ENCODE peak calls at places on chromosome 11, in ten cellular contexts. One of them, this sample, is unnamed.

GRCh38 chr11:117713676-117714075 is 83.3 kb downstream of the DSCAML1 start:
- DNase-seq in cardiac muscle cell: no peak
- DNase-seq in stimulated activated CD4-positive, alpha-beta T cell treated with anti-CD3 and anti-CD28 coated beads, Interleukin-1b, Interleukin-23, amount 100 ng/mL, for 24 hours: no peak
- DNase-seq in small intestine: peak
- DNase-seq in progenitor cell of endocrine pancreas: no peak
- DNase-seq in astrocyte of the spinal cord: no peak
- DNase-seq in spleen: no peak
- DNase-seq in skeletal muscle cell: no peak
- DNase-seq in activated CD4-positive, alpha-beta T cell treated with anti-CD3 and anti-CD28 coated beads, Interleukin-2, amount 50 U/mL, for 24 hours: no peak
- DNase-seq in MG63: no peak
- DNase-seq in this sample: no peak

GRCh38 chr11:35488117-35488516 is 37.3 kb downstream of the PAMR1 start:
- DNase-seq in cardiac muscle cell: peak
- DNase-seq in stimulated activated CD4-positive, alpha-beta T cell treated with anti-CD3 and anti-CD28 coated beads, Interleukin-1b, Interleukin-23, amount 100 ng/mL, for 24 hours: no peak
- DNase-seq in small intestine: no peak
- DNase-seq in progenitor cell of endocrine pancreas: no peak
- DNase-seq in astrocyte of the spinal cord: no peak
- DNase-seq in spleen: no peak
- DNase-seq in skeletal muscle cell: no peak
- DNase-seq in activated CD4-positive, alpha-beta T cell treated with anti-CD3 and anti-CD28 coated beads, Interleukin-2, amount 50 U/mL, for 24 hours: no peak
- DNase-seq in MG63: no peak
- DNase-seq in this sample: no peak

GRCh38 chr11:11155962-11156815 is 196.9 kb downstream of the CSNK2A3 start:
- DNase-seq in cardiac muscle cell: peak
- DNase-seq in stimulated activated CD4-positive, alpha-beta T cell treated with anti-CD3 and anti-CD28 coated beads, Interleukin-1b, Interleukin-23, amount 100 ng/mL, for 24 hours: peak
- DNase-seq in small intestine: no peak
- DNase-seq in progenitor cell of endocrine pancreas: peak
- DNase-seq in astrocyte of the spinal cord: no peak
- DNase-seq in spleen: no peak
- DNase-seq in skeletal muscle cell: no peak
- DNase-seq in activated CD4-positive, alpha-beta T cell treated with anti-CD3 and anti-CD28 coated beads, Interleukin-2, amount 50 U/mL, for 24 hours: peak
- DNase-seq in MG63: no peak
- DNase-seq in this sample: no peak

GRCh38 chr11:18307461-18308139 is 14.3 kb downstream of the HPS5 start:
- DNase-seq in cardiac muscle cell: no peak
- DNase-seq in stimulated activated CD4-positive, alpha-beta T cell treated with anti-CD3 and anti-CD28 coated beads, Interleukin-1b, Interleukin-23, amount 100 ng/mL, for 24 hours: no peak
- DNase-seq in small intestine: no peak
- DNase-seq in progenitor cell of endocrine pancreas: no peak
- DNase-seq in astrocyte of the spinal cord: no peak
- DNase-seq in spleen: no peak
- DNase-seq in skeletal muscle cell: no peak
- DNase-seq in activated CD4-positive, alpha-beta T cell treated with anti-CD3 and anti-CD28 coated beads, Interleukin-2, amount 50 U/mL, for 24 hours: no peak
- DNase-seq in MG63: no peak
- DNase-seq in this sample: no peak

GRCh38 chr11:131880976-131881375 is 510.6 kb downstream of the NTM start:
- DNase-seq in cardiac muscle cell: no peak
- DNase-seq in stimulated activated CD4-positive, alpha-beta T cell treated with anti-CD3 and anti-CD28 coated beads, Interleukin-1b, Interleukin-23, amount 100 ng/mL, for 24 hours: no peak
- DNase-seq in small intestine: no peak
- DNase-seq in progenitor cell of endocrine pancreas: no peak
- DNase-seq in astrocyte of the spinal cord: no peak
- DNase-seq in spleen: no peak
- DNase-seq in skeletal muscle cell: no peak
- DNase-seq in activated CD4-positive, alpha-beta T cell treated with anti-CD3 and anti-CD28 coated beads, Interleukin-2, amount 50 U/mL, for 24 hours: no peak
- DNase-seq in MG63: no peak
- DNase-seq in this sample: no peak

GRCh38 chr11:117900144-117900651 is 23.7 kb upstream of the FXYD6 start:
- DNase-seq in cardiac muscle cell: no peak
- DNase-seq in stimulated activated CD4-positive, alpha-beta T cell treated with anti-CD3 and anti-CD28 coated beads, Interleukin-1b, Interleukin-23, amount 100 ng/mL, for 24 hours: no peak
- DNase-seq in small intestine: no peak
- DNase-seq in progenitor cell of endocrine pancreas: no peak
- DNase-seq in astrocyte of the spinal cord: no peak
- DNase-seq in spleen: peak
- DNase-seq in skeletal muscle cell: no peak
- DNase-seq in activated CD4-positive, alpha-beta T cell treated with anti-CD3 and anti-CD28 coated beads, Interleukin-2, amount 50 U/mL, for 24 hours: no peak
- DNase-seq in MG63: no peak
- DNase-seq in this sample: no peak

GRCh38 chr11:65108469-65109123 is 3.1 kb upstream of the TM7SF2 start:
- DNase-seq in cardiac muscle cell: no peak
- DNase-seq in stimulated activated CD4-positive, alpha-beta T cell treated with anti-CD3 and anti-CD28 coated beads, Interleukin-1b, Interleukin-23, amount 100 ng/mL, for 24 hours: no peak
- DNase-seq in small intestine: no peak
- DNase-seq in progenitor cell of endocrine pancreas: no peak
- DNase-seq in astrocyte of the spinal cord: no peak
- DNase-seq in spleen: peak
- DNase-seq in skeletal muscle cell: no peak
- DNase-seq in activated CD4-positive, alpha-beta T cell treated with anti-CD3 and anti-CD28 coated beads, Interleukin-2, amount 50 U/mL, for 24 hours: no peak
- DNase-seq in MG63: no peak
- DNase-seq in this sample: peak

GRCh38 chr11:56663386-56663785 is at the start of gene OR5AR1:
- DNase-seq in cardiac muscle cell: no peak
- DNase-seq in stimulated activated CD4-positive, alpha-beta T cell treated with anti-CD3 and anti-CD28 coated beads, Interleukin-1b, Interleukin-23, amount 100 ng/mL, for 24 hours: no peak
- DNase-seq in small intestine: no peak
- DNase-seq in progenitor cell of endocrine pancreas: no peak
- DNase-seq in astrocyte of the spinal cord: no peak
- DNase-seq in spleen: no peak
- DNase-seq in skeletal muscle cell: no peak
- DNase-seq in activated CD4-positive, alpha-beta T cell treated with anti-CD3 and anti-CD28 coated beads, Interleukin-2, amount 50 U/mL, for 24 hours: no peak
- DNase-seq in MG63: no peak
- DNase-seq in this sample: no peak

GRCh38 chr11:118227865-118228785 is 3.3 kb upstream of the JAML start:
- DNase-seq in cardiac muscle cell: no peak
- DNase-seq in stimulated activated CD4-positive, alpha-beta T cell treated with anti-CD3 and anti-CD28 coated beads, Interleukin-1b, Interleukin-23, amount 100 ng/mL, for 24 hours: no peak
- DNase-seq in small intestine: peak
- DNase-seq in progenitor cell of endocrine pancreas: no peak
- DNase-seq in astrocyte of the spinal cord: no peak
- DNase-seq in spleen: no peak
- DNase-seq in skeletal muscle cell: no peak
- DNase-seq in activated CD4-positive, alpha-beta T cell treated with anti-CD3 and anti-CD28 coated beads, Interleukin-2, amount 50 U/mL, for 24 hours: no peak
- DNase-seq in MG63: no peak
- DNase-seq in this sample: no peak

GRCh38 chr11:68525320-68525719 is 64.8 kb downstream of the PPP6R3 start:
- DNase-seq in cardiac muscle cell: no peak
- DNase-seq in stimulated activated CD4-positive, alpha-beta T cell treated with anti-CD3 and anti-CD28 coated beads, Interleukin-1b, Interleukin-23, amount 100 ng/mL, for 24 hours: no peak
- DNase-seq in small intestine: peak
- DNase-seq in progenitor cell of endocrine pancreas: no peak
- DNase-seq in astrocyte of the spinal cord: no peak
- DNase-seq in spleen: no peak
- DNase-seq in skeletal muscle cell: no peak
- DNase-seq in activated CD4-positive, alpha-beta T cell treated with anti-CD3 and anti-CD28 coated beads, Interleukin-2, amount 50 U/mL, for 24 hours: no peak
- DNase-seq in MG63: no peak
- DNase-seq in this sample: no peak

GRCh38 chr11:65546217-65546958 is 11.8 kb downstream of the LTBP3 start:
- DNase-seq in cardiac muscle cell: no peak
- DNase-seq in stimulated activated CD4-positive, alpha-beta T cell treated with anti-CD3 and anti-CD28 coated beads, Interleukin-1b, Interleukin-23, amount 100 ng/mL, for 24 hours: peak
- DNase-seq in small intestine: peak
- DNase-seq in progenitor cell of endocrine pancreas: peak
- DNase-seq in astrocyte of the spinal cord: no peak
- DNase-seq in spleen: peak
- DNase-seq in skeletal muscle cell: no peak
- DNase-seq in activated CD4-positive, alpha-beta T cell treated with anti-CD3 and anti-CD28 coated beads, Interleukin-2, amount 50 U/mL, for 24 hours: peak
- DNase-seq in MG63: no peak
- DNase-seq in this sample: peak

GRCh38 chr11:31026315-31026714 is 343.2 kb downstream of the DCDC1 start:
- DNase-seq in cardiac muscle cell: no peak
- DNase-seq in stimulated activated CD4-positive, alpha-beta T cell treated with anti-CD3 and anti-CD28 coated beads, Interleukin-1b, Interleukin-23, amount 100 ng/mL, for 24 hours: no peak
- DNase-seq in small intestine: no peak
- DNase-seq in progenitor cell of endocrine pancreas: no peak
- DNase-seq in astrocyte of the spinal cord: no peak
- DNase-seq in spleen: no peak
- DNase-seq in skeletal muscle cell: no peak
- DNase-seq in activated CD4-positive, alpha-beta T cell treated with anti-CD3 and anti-CD28 coated beads, Interleukin-2, amount 50 U/mL, for 24 hours: no peak
- DNase-seq in MG63: no peak
- DNase-seq in this sample: no peak

GRCh38 chr11:119166368-119167076 is 2.0 kb upstream of the NLRX1 start:
- DNase-seq in cardiac muscle cell: peak
- DNase-seq in stimulated activated CD4-positive, alpha-beta T cell treated with anti-CD3 and anti-CD28 coated beads, Interleukin-1b, Interleukin-23, amount 100 ng/mL, for 24 hours: no peak
- DNase-seq in small intestine: no peak
- DNase-seq in progenitor cell of endocrine pancreas: no peak
- DNase-seq in astrocyte of the spinal cord: peak
- DNase-seq in spleen: no peak
- DNase-seq in skeletal muscle cell: no peak
- DNase-seq in activated CD4-positive, alpha-beta T cell treated with anti-CD3 and anti-CD28 coated beads, Interleukin-2, amount 50 U/mL, for 24 hours: no peak
- DNase-seq in MG63: peak
- DNase-seq in this sample: no peak

GRCh38 chr11:33893711-33894401 is 2.0 kb upstream of the LMO2 start:
- DNase-seq in cardiac muscle cell: peak
- DNase-seq in stimulated activated CD4-positive, alpha-beta T cell treated with anti-CD3 and anti-CD28 coated beads, Interleukin-1b, Interleukin-23, amount 100 ng/mL, for 24 hours: peak
- DNase-seq in small intestine: no peak
- DNase-seq in progenitor cell of endocrine pancreas: no peak
- DNase-seq in astrocyte of the spinal cord: no peak
- DNase-seq in spleen: peak
- DNase-seq in skeletal muscle cell: no peak
- DNase-seq in activated CD4-positive, alpha-beta T cell treated with anti-CD3 and anti-CD28 coated beads, Interleukin-2, amount 50 U/mL, for 24 hours: peak
- DNase-seq in MG63: no peak
- DNase-seq in this sample: no peak

GRCh38 chr11:11731311-11732083 is 109.7 kb upstream of the GALNT18 start:
- DNase-seq in cardiac muscle cell: peak
- DNase-seq in stimulated activated CD4-positive, alpha-beta T cell treated with anti-CD3 and anti-CD28 coated beads, Interleukin-1b, Interleukin-23, amount 100 ng/mL, for 24 hours: no peak
- DNase-seq in small intestine: no peak
- DNase-seq in progenitor cell of endocrine pancreas: no peak
- DNase-seq in astrocyte of the spinal cord: peak
- DNase-seq in spleen: no peak
- DNase-seq in skeletal muscle cell: peak
- DNase-seq in activated CD4-positive, alpha-beta T cell treated with anti-CD3 and anti-CD28 coated beads, Interleukin-2, amount 50 U/mL, for 24 hours: no peak
- DNase-seq in MG63: peak
- DNase-seq in this sample: no peak

GRCh38 chr11:116276051-116277044 is 496.4 kb downstream of the BUD13 start:
- DNase-seq in cardiac muscle cell: peak
- DNase-seq in stimulated activated CD4-positive, alpha-beta T cell treated with anti-CD3 and anti-CD28 coated beads, Interleukin-1b, Interleukin-23, amount 100 ng/mL, for 24 hours: peak
- DNase-seq in small intestine: peak
- DNase-seq in progenitor cell of endocrine pancreas: peak
- DNase-seq in astrocyte of the spinal cord: peak
- DNase-seq in spleen: peak
- DNase-seq in skeletal muscle cell: no peak
- DNase-seq in activated CD4-positive, alpha-beta T cell treated with anti-CD3 and anti-CD28 coated beads, Interleukin-2, amount 50 U/mL, for 24 hours: peak
- DNase-seq in MG63: peak
- DNase-seq in this sample: peak

GRCh38 chr11:57277845-57278720 is 41.0 kb upstream of the APLNR start:
- DNase-seq in cardiac muscle cell: peak
- DNase-seq in stimulated activated CD4-positive, alpha-beta T cell treated with anti-CD3 and anti-CD28 coated beads, Interleukin-1b, Interleukin-23, amount 100 ng/mL, for 24 hours: peak
- DNase-seq in small intestine: peak
- DNase-seq in progenitor cell of endocrine pancreas: peak
- DNase-seq in astrocyte of the spinal cord: peak
- DNase-seq in spleen: no peak
- DNase-seq in skeletal muscle cell: no peak
- DNase-seq in activated CD4-positive, alpha-beta T cell treated with anti-CD3 and anti-CD28 coated beads, Interleukin-2, amount 50 U/mL, for 24 hours: peak
- DNase-seq in MG63: peak
- DNase-seq in this sample: peak

GRCh38 chr11:61091373-61092279 is 10.7 kb upstream of the CD5 start:
- DNase-seq in cardiac muscle cell: peak
- DNase-seq in stimulated activated CD4-positive, alpha-beta T cell treated with anti-CD3 and anti-CD28 coated beads, Interleukin-1b, Interleukin-23, amount 100 ng/mL, for 24 hours: no peak
- DNase-seq in small intestine: no peak
- DNase-seq in progenitor cell of endocrine pancreas: no peak
- DNase-seq in astrocyte of the spinal cord: peak
- DNase-seq in spleen: no peak
- DNase-seq in skeletal muscle cell: no peak
- DNase-seq in activated CD4-positive, alpha-beta T cell treated with anti-CD3 and anti-CD28 coated beads, Interleukin-2, amount 50 U/mL, for 24 hours: no peak
- DNase-seq in MG63: peak
- DNase-seq in this sample: no peak

GRCh38 chr11:107017433-107018227 is 646 bp downstream of the GUCY1A2 start:
- DNase-seq in cardiac muscle cell: peak
- DNase-seq in stimulated activated CD4-positive, alpha-beta T cell treated with anti-CD3 and anti-CD28 coated beads, Interleukin-1b, Interleukin-23, amount 100 ng/mL, for 24 hours: no peak
- DNase-seq in small intestine: no peak
- DNase-seq in progenitor cell of endocrine pancreas: peak
- DNase-seq in astrocyte of the spinal cord: peak
- DNase-seq in spleen: peak
- DNase-seq in skeletal muscle cell: no peak
- DNase-seq in activated CD4-positive, alpha-beta T cell treated with anti-CD3 and anti-CD28 coated beads, Interleukin-2, amount 50 U/mL, for 24 hours: no peak
- DNase-seq in MG63: peak
- DNase-seq in this sample: peak

GRCh38 chr11:134957540-134958335 is 545.7 kb upstream of the B3GAT1 start:
- DNase-seq in cardiac muscle cell: no peak
- DNase-seq in stimulated activated CD4-positive, alpha-beta T cell treated with anti-CD3 and anti-CD28 coated beads, Interleukin-1b, Interleukin-23, amount 100 ng/mL, for 24 hours: no peak
- DNase-seq in small intestine: no peak
- DNase-seq in progenitor cell of endocrine pancreas: no peak
- DNase-seq in astrocyte of the spinal cord: no peak
- DNase-seq in spleen: no peak
- DNase-seq in skeletal muscle cell: no peak
- DNase-seq in activated CD4-positive, alpha-beta T cell treated with anti-CD3 and anti-CD28 coated beads, Interleukin-2, amount 50 U/mL, for 24 hours: no peak
- DNase-seq in MG63: no peak
- DNase-seq in this sample: no peak